ENCODE peak calls at places on chromosomes 11 and 22, in four cellular contexts. G, V, S and H are unnamed samples.

GRCh38 chr22:41936894-41937169 is 10.1 kb downstream of the CENPM start:
- DNase-seq in V (no peak), S (no peak), G (no peak), H (no peak)

GRCh38 chr22:25111579-25112517 is 87.8 kb upstream of the CRYBB3 start:
- DNase-seq in G (no peak), S (peak), V (no peak), H (peak)

GRCh38 chr11:120432056-120433018 is 79.2 kb upstream of the GRIK4 start:
- DNase-seq in S (peak), G (no peak), V (peak), H (peak)

GRCh38 chr11:38046571-38047135 is 1448.6 kb upstream of the RAG2 start:
- DNase-seq in G (no peak), V (no peak), S (no peak), H (no peak)

GRCh38 chr22:31753005-31753633 is 700 bp upstream of the DEPDC5 start:
- DNase-seq in G (peak), S (peak), V (peak), H (no peak)

GRCh38 chr22:40922484-40923303 is 28.5 kb upstream of the RBX1 start:
- DNase-seq in S (peak), V (peak), G (no peak), H (peak)

GRCh38 chr22:39251762-39252460 is 7.1 kb upstream of the PDGFB start:
- DNase-seq in S (no peak), G (no peak), V (peak), H (no peak)

GRCh38 chr22:46150615-46151423 is 493 bp downstream of the PPARA start:
- DNase-seq in V (no peak), G (peak), S (peak), H (peak)

GRCh38 chr11:34411786-34412185 is 26.9 kb upstream of the CAT start:
- DNase-seq in S (no peak), V (no peak), G (no peak), H (no peak)

GRCh38 chr11:1470681-1471611 is 15.6 kb downstream of the MOB2 start:
- DNase-seq in S (no peak), V (no peak), G (no peak), H (no peak)

GRCh38 chr11:46560300-46561025 is 33.4 kb downstream of the AMBRA1 start:
- DNase-seq in V (no peak), G (no peak), S (no peak), H (peak)

GRCh38 chr11:125777309-125777708 is 1.3 kb downstream of the PATE2 start:
- DNase-seq in G (no peak), V (no peak), S (no peak), H (peak)

GRCh38 chr22:47287516-47287915 is 525.1 kb downstream of the TBC1D22A start:
- DNase-seq in G (no peak), V (no peak), S (no peak), H (no peak)

GRCh38 chr22:47166446-47167016 is 404.1 kb downstream of the TBC1D22A start:
- DNase-seq in S (no peak), G (peak), V (no peak), H (no peak)

GRCh38 chr11:124086447-124086846 is 28.8 kb upstream of the VWA5A start:
- DNase-seq in V (no peak), G (no peak), S (no peak), H (no peak)

GRCh38 chr11:73200256-73200655 is 17.8 kb upstream of the P2RY2 start:
- DNase-seq in G (no peak), S (no peak), V (no peak), H (no peak)

GRCh38 chr22:33271390-33272161 is 213.4 kb upstream of the SYN3 start:
- DNase-seq in V (no peak), S (no peak), G (no peak), H (no peak)

GRCh38 chr11:74749127-74749964 is 697 bp downstream of the RNF169 start:
- DNase-seq in G (peak), S (peak), V (peak), H (peak)

GRCh38 chr11:111602865-111603632 is 800 bp downstream of the SIK2 start:
- DNase-seq in V (no peak), S (peak), G (no peak), H (no peak)

GRCh38 chr22:42608481-42609361 is 6.0 kb downstream of the POLDIP3 start:
- DNase-seq in V (no peak), G (no peak), S (no peak), H (peak)

GRCh38 chr11:71442880-71443279 is 5.3 kb downstream of the DHCR7 start:
- DNase-seq in V (no peak), S (no peak), G (no peak), H (no peak)

GRCh38 chr11:58926251-58926650 is 13.0 kb upstream of the GLYATL1 start:
- DNase-seq in S (no peak), V (peak), G (no peak), H (no peak)

GRCh38 chr11:69380921-69381581 is 87.1 kb downstream of the MYEOV start:
- DNase-seq in G (no peak), V (no peak), S (no peak), H (no peak)

GRCh38 chr11:128690746-128691091 is 3.2 kb upstream of the FLI1 start:
- DNase-seq in G (no peak), S (no peak), V (no peak), H (no peak)
- TF ChIP-seq EZH2 in G (peak), S (no peak), V (no peak), H (no peak)

DNA sequence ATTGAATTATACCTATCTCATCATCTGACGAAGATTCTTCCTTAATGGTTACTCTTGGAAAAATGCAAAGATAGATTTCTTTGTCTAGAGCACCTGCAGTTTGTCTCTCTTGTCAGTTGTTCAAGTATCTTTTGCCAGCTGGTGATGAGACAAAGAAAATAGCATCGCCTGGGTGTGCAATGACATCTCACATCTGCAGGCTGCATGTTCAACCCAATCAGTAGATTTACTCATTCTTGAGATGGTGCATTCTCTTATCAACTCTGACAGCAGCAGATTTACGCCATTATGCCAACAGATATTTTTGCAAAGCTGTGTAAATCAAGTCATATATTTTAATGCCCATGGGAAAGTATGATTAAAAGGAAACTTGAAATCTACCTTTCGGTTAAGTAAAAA is 164.6 kb upstream of the PDGFD start:
- DNase-seq in V (no peak), S (no peak), G (no peak), H (no peak)
- H3K4me3 ChIP-seq in V (no peak), S (no peak), G (no peak), H (no peak)

GRCh38 chr11:31237819-31238771 is 131.4 kb downstream of the DCDC1 start:
- DNase-seq in G (no peak), V (no peak), S (no peak), H (no peak)

GRCh38 chr11:31236052-31236652 is 133.4 kb downstream of the DCDC1 start:
- DNase-seq in V (no peak), G (no peak), S (no peak), H (peak)

GRCh38 chr11:31240340-31240904 is 129.1 kb downstream of the DCDC1 start:
- DNase-seq in G (no peak), S (peak), V (peak), H (peak)
- TF ChIP-seq JUN in G (no peak), S (no peak), V (no peak), H (no peak)

DNA sequence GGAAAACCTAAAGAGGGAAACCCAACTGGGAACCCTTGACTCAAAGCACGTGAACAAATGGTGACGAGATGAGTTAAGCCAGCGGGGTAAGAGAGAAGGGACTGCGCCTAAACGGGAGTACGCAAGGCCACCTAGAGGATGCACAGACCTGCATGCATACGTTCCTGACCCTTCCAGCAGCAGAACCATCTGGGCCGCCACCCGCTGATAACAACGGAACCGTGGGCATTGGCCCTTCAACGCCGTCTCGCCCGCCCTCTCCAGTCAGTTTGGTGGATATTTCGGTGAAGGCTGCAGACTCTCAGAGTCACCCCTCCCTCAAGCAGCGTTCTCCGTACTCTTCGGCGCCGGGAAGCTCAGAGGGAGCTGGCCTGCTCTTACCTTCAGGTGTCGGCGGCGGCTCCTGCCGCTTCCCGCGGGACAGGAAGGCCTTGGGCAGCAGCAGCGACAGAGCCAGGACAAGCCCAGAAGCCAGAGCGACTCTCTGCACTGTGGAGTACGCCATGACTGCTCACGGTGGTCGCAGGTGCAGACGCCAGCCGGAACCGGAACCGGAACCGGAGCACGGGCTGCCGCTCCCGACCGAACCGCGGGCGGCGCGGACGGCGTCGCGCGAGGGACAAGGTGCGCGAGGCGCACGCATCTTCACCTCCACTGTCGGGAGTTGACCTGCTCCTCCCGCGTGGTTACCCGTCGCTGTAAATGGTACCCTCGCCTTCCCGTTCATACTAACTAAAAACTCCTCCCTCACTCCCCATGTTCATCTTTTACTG is at the start of gene RIC3:
- DNase-seq in S (no peak), V (no peak), G (peak), H (no peak)
- TF ChIP-seq EZH2 in S (no peak), V (no peak), G (no peak), H (peak)

GRCh38 chr11:2890466-2891241 is 5.1 kb upstream of the CDKN1C start:
- DNase-seq in G (peak), S (peak), V (no peak), H (no peak)

GRCh38 chr11:2891291-2891690 is 5.7 kb upstream of the CDKN1C start:
- DNase-seq in G (peak), S (peak), V (no peak), H (no peak)

GRCh38 chr11:2892215-2893020 is 6.8 kb upstream of the CDKN1C start:
- DNase-seq in V (no peak), S (peak), G (peak), H (peak)

GRCh38 chr11:2893021-2893528 is 7.5 kb upstream of the CDKN1C start:
- DNase-seq in S (no peak), G (no peak), V (no peak), H (no peak)

GRCh38 chr11:2891901-2892214 is 6.3 kb upstream of the CDKN1C start:
- DNase-seq in V (peak), S (no peak), G (no peak), H (no peak)
- H3K4me3 ChIP-seq in V (peak), S (no peak), G (no peak), H (no peak)

DNA sequence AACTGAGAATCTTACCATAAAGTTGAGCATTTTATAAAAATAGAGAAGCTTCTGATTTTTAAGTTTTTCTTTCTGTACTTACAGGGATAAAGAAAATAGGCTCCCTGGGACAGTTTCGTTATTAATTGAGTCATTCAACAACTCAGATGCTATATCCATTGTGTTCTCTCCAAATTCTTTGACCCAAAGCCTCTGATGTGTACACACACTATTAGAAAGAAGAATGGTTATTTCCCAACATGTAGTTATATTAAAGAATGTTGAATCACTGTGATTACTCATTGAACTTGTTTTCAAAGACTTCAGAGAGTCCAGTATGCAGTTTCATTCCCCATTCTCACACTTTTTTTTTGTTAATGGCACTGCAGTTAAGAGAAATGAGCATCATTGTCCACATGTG is 734.3 kb upstream of the ARHGAP42 start:
- DNase-seq in S (no peak), V (no peak), G (no peak), H (no peak)
- TF ChIP-seq JUN in S (no peak), V (no peak), G (no peak), H (no peak)

DNA sequence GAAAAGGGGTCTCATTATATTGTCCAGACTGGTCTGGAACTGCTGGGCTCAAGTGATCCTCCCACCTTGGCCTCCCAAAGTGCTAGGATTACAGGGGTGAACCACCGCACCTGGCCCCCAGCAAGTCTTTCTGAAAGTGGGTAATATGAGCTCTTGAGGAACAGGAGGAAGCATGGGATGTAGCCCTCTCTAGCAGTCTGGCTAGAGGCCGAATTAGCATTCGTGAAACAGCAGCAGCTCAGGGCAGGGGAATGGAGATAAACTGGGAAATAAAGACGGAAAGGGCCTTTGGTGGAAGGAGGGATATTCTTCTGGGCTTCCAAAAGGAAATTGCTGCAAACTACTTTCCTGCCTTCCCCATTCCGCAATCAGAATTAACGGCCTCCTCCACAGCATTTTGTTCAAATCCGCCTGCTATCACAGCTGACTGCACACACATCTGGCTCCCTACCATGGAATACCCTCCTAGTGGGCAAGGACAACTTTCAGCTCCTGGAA is 44.3 kb downstream of the MICAL3 start:
- DNase-seq in G (no peak), S (no peak), V (no peak), H (peak)
- TF ChIP-seq EZH2 in G (no peak), S (no peak), V (no peak), H (no peak)

GRCh38 chr11:100757636-100758035 is 70.5 kb downstream of the ARHGAP42 start:
- DNase-seq in V (no peak), S (no peak), G (no peak), H (no peak)

GRCh38 chr11:100753144-100753543 is 66.1 kb downstream of the ARHGAP42 start:
- DNase-seq in S (no peak), G (peak), V (no peak), H (no peak)

GRCh38 chr11:100756556-100756955 is 69.5 kb downstream of the ARHGAP42 start:
- DNase-seq in S (no peak), G (no peak), V (no peak), H (no peak)

GRCh38 chr11:100752371-100753073 is 65.4 kb downstream of the ARHGAP42 start:
- DNase-seq in G (no peak), V (no peak), S (no peak), H (no peak)

GRCh38 chr11:100753562-100753961 is 66.5 kb downstream of the ARHGAP42 start:
- DNase-seq in V (no peak), G (no peak), S (no peak), H (no peak)
- H3K4me3 ChIP-seq in V (no peak), G (no peak), S (no peak), H (no peak)

GRCh38 chr11:100969008-100969407 is 160.6 kb downstream of the PGR start:
- DNase-seq in V (no peak), S (no peak), G (no peak), H (no peak)
- TF ChIP-seq JUN in V (no peak), S (no peak), G (no peak), H (no peak)

GRCh38 chr11:44319170-44319551 is 9.2 kb upstream of the ALX4 start:
- DNase-seq in V (no peak), S (no peak), G (peak), H (no peak)
- TF ChIP-seq EZH2 in V (no peak), S (no peak), G (peak), H (no peak)